ENCODE peak calls at places on chromosome 12, in ten cellular contexts. S is hippocampal formation; B is GM20000; F is endodermal cell; E is T-helper 1 cell; N is stimulated activated CD8-positive, alpha-beta memory T cell treated with anti-CD3 and anti-CD28 coated beads, Interleukin-2, amount 100 ng/mL, for 1 hour; U is mesothelial cell of epicardium; P is amniotic stem cell; R is stimulated activated CD4-positive, alpha-beta T cell treated with anti-CD3 and anti-CD28 coated beads, Interleukin-4, amount 100 ng/mL, for 48 hours; T is psoas muscle. M is an unnamed sample.

GRCh38 chr12:131862600-131862993 is 31.8 kb upstream of the ULK1 start:
- DNase-seq in S (no peak), B (no peak), F (no peak), E (no peak), N (no peak), U (no peak), P (no peak), R (no peak), T (no peak), M (no peak)

GRCh38 chr12:91119089-91119488 is 7.8 kb upstream of the LUM start:
- DNase-seq in S (no peak), B (no peak), F (no peak), E (no peak), N (no peak), U (no peak), P (no peak), R (no peak), T (no peak), M (no peak)

GRCh38 chr12:71071466-71072097 is 86.2 kb downstream of the TSPAN8 start:
- DNase-seq in S (no peak), B (no peak), F (no peak), E (no peak), N (no peak), U (no peak), P (no peak), R (no peak), T (no peak), M (no peak)

GRCh38 chr12:14567311-14568195 is at the start of gene PLBD1:
- DNase-seq in S (peak; percentile 38), B (peak; percentile 54), F (peak; percentile 92), E (no peak), N (no peak), U (peak; percentile 31), P (no peak), R (no peak), T (peak; percentile 77), M (no peak)

GRCh38 chr12:115960-116915 is 49.7 kb downstream of the IQSEC3 start:
- DNase-seq in S (no peak), B (no peak), F (no peak), E (no peak), N (no peak), U (no peak), P (no peak), R (no peak), T (no peak), M (no peak)

GRCh38 chr12:46354111-46354798 is 18.3 kb downstream of the SLC38A2 start:
- DNase-seq in S (no peak), B (no peak), F (peak; percentile 52), E (peak; percentile 34), N (no peak), U (no peak), P (no peak), R (no peak), T (no peak), M (no peak)

GRCh38 chr12:127161466-127161865 is 1105.5 kb upstream of the TMEM132C start:
- DNase-seq in S (no peak), B (no peak), F (no peak), E (no peak), N (no peak), U (no peak), P (no peak), R (no peak), T (no peak), M (no peak)

GRCh38 chr12:67705394-67706370 is 57.1 kb downstream of the DYRK2 start:
- DNase-seq in S (no peak), B (no peak), F (no peak), E (no peak), N (no peak), U (no peak), P (no peak), R (no peak), T (no peak), M (no peak)

GRCh38 chr12:110590806-110591326 is 7.7 kb upstream of the PPTC7 start:
- DNase-seq in S (no peak), B (peak; percentile 72), F (peak; percentile 37), E (peak; percentile 82), N (no peak), U (no peak), P (peak; percentile 28), R (no peak), T (no peak), M (no peak)

GRCh38 chr12:30484658-30485057 is 211.0 kb downstream of the IPO8 start:
- DNase-seq in S (no peak), B (no peak), F (no peak), E (no peak), N (no peak), U (no peak), P (no peak), R (no peak), T (no peak), M (no peak)

GRCh38 chr12:110775997-110776396 is 33.3 kb upstream of the PPP1CC start:
- DNase-seq in S (no peak), B (no peak), F (no peak), E (peak; percentile 50), N (no peak), U (no peak), P (no peak), R (no peak), T (no peak), M (no peak)

GRCh38 chr12:92210062-92210461 is 64.4 kb upstream of the BTG1 start:
- DNase-seq in S (no peak), B (peak; percentile 7), F (no peak), E (peak; percentile 71), N (no peak), U (no peak), P (no peak), R (no peak), T (no peak), M (no peak)

GRCh38 chr12:52436000-52436827 is 2.0 kb upstream of the KRT75 start:
- DNase-seq in S (no peak), B (no peak), F (peak; percentile 28), E (no peak), N (no peak), U (no peak), P (no peak), R (no peak), T (no peak), M (no peak)

GRCh38 chr12:56271031-56271430 is 4.3 kb downstream of the COQ10A start:
- DNase-seq in S (no peak), B (no peak), F (peak; percentile 68), E (no peak), N (no peak), U (no peak), P (no peak), R (no peak), T (no peak), M (no peak)

GRCh38 chr12:50390284-50390683 is 6.1 kb downstream of the FAM186A start:
- DNase-seq in S (no peak), B (no peak), F (no peak), E (no peak), N (no peak), U (no peak), P (peak; percentile 20), R (no peak), T (no peak), M (no peak)

GRCh38 chr12:122669397-122670070 is 33.6 kb downstream of the HCAR2 start:
- DNase-seq in S (no peak), B (no peak), F (no peak), E (no peak), N (no peak), U (no peak), P (no peak), R (no peak), T (no peak), M (no peak)